ENCODE peak calls at places on chromosomes 1 and 21, in six cellular contexts. L, Y, E, G, K and N are unnamed samples.

GRCh38 chr1:5448486-5448885 is 543.7 kb downstream of the NPHP4 start:
- DNase-seq in G (no peak), K (no peak), L (no peak), E (no peak), Y (no peak), N (no peak)

GRCh38 chr1:218284377-218284916 is 646 bp upstream of the RRP15 start:
- DNase-seq in L (no peak), K (no peak), Y (no peak), E (peak; percentile 12), G (no peak), N (no peak)

GRCh38 chr1:94755675-94756074 is 64.5 kb upstream of the SLC44A3 start:
- DNase-seq in K (no peak), L (no peak), E (peak; percentile 74), G (peak; percentile 33), Y (no peak), N (no peak)

GRCh38 chr1:117564227-117565082 is 41.4 kb upstream of the TENT5C start:
- DNase-seq in Y (no peak), L (no peak), K (no peak), G (no peak), E (no peak), N (no peak)

GRCh38 chr1:14320518-14320917 is 278.0 kb upstream of the KAZN start:
- DNase-seq in G (no peak), L (no peak), K (no peak), E (no peak), Y (no peak), N (no peak)

GRCh38 chr21:25956993-25957714 is 213.4 kb downstream of the APP start:
- DNase-seq in L (no peak), G (peak; percentile 73), E (no peak), Y (no peak), K (no peak), N (no peak)

GRCh38 chr1:102498929-102499328 is 502.2 kb upstream of the OLFM3 start:
- DNase-seq in G (no peak), Y (no peak), L (no peak), E (no peak), K (no peak), N (no peak)

GRCh38 chr1:59360170-59360569 is 63.3 kb downstream of the FGGY start:
- DNase-seq in Y (no peak), K (no peak), G (peak; percentile 40), E (peak; percentile 44), L (no peak), N (no peak)

GRCh38 chr1:41423511-41424191 is 60.8 kb downstream of the EDN2 start:
- DNase-seq in K (no peak), L (no peak), Y (no peak), G (peak; percentile 48), E (no peak), N (no peak)

GRCh38 chr1:236016083-236016482 is 48.8 kb downstream of the NID1 start:
- DNase-seq in K (no peak), E (peak; percentile 95), Y (no peak), G (peak; percentile 53), L (no peak), N (no peak)

GRCh38 chr1:179743679-179744400 is 749 bp downstream of the FAM163A start:
- DNase-seq in Y (no peak), G (no peak), E (no peak), L (no peak), K (peak; percentile 30), N (peak; percentile 6)

GRCh38 chr1:29397981-29398380 is 161.7 kb downstream of the PTPRU start:
- DNase-seq in G (no peak), L (no peak), E (no peak), K (no peak), Y (no peak), N (no peak)

GRCh38 chr1:103513720-103514119 is 11.8 kb upstream of the RNPC3 start:
- DNase-seq in L (no peak), G (no peak), K (no peak), Y (no peak), E (no peak), N (no peak)

GRCh38 chr1:34488058-34488457 is 266.8 kb upstream of the GJB5 start:
- DNase-seq in G (no peak), E (no peak), K (no peak), Y (no peak), L (no peak), N (no peak)

GRCh38 chr1:11888206-11888876 is 29.6 kb upstream of the NPPB start:
- DNase-seq in L (no peak), Y (no peak), E (no peak), K (no peak), G (no peak), N (no peak)

GRCh38 chr1:202287196-202287595 is 54.5 kb downstream of the UBE2T start:
- DNase-seq in K (no peak), L (no peak), Y (no peak), G (no peak), E (no peak), N (no peak)

GRCh38 chr1:192224846-192225245 is 66.6 kb downstream of the RGS18 start:
- DNase-seq in K (no peak), G (no peak), Y (no peak), L (no peak), E (no peak), N (no peak)

DNA sequence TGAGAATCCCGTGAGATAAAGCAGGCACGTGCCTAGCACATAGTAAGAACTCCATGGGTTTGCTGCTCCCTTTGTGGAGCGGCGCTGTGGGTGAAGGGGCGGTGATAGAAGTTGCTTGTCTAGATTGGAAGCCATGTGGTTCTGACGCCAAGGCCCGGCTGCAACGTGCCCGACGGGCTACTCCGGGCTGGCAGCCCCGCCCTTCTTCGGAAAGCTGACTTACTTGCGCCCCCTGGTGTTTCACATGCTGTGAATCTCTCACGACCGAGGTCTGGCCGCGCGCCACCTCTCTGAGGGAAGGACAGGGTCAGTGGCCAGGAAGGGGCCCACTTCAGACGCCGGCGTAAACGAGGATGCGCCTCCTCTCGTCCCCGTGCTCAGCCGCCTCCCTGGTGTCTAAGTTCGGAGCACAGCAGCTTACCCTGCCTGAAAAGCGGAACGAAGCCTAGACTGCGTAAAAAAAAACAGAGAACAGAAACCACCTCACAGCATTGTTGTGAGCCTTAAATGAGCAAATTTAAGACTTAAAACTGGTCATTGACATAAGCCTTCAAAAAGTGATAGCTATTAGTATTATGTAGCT is 42.6 kb upstream of the WNT2B start:
- DNase-seq in E (peak; percentile 96), K (peak; percentile 86), L (peak; percentile 98), Y (peak; percentile 95), G (peak; percentile 97), N (peak; percentile 90)
- TF ChIP-seq CTCF in E (peak; percentile 93), K (peak; percentile 81), L (peak; percentile 80), Y (peak; percentile 65), G (peak; percentile 96), N (peak; percentile 61)

GRCh38 chr1:231966983-231967382 is 340.4 kb downstream of the DISC1 start:
- DNase-seq in E (no peak), G (no peak), L (no peak), Y (no peak), K (no peak), N (peak; percentile 10)
- TF ChIP-seq CTCF in E (no peak), G (no peak), L (no peak), Y (no peak), K (no peak), N (no peak)

GRCh38 chr1:182589931-182590330 is 875 bp upstream of the RNASEL start:
- DNase-seq in E (no peak), Y (no peak), L (peak; percentile 16), K (no peak), G (no peak), N (no peak)
- TF ChIP-seq CTCF in E (no peak), Y (no peak), L (no peak), K (no peak), G (no peak), N (no peak)

DNA sequence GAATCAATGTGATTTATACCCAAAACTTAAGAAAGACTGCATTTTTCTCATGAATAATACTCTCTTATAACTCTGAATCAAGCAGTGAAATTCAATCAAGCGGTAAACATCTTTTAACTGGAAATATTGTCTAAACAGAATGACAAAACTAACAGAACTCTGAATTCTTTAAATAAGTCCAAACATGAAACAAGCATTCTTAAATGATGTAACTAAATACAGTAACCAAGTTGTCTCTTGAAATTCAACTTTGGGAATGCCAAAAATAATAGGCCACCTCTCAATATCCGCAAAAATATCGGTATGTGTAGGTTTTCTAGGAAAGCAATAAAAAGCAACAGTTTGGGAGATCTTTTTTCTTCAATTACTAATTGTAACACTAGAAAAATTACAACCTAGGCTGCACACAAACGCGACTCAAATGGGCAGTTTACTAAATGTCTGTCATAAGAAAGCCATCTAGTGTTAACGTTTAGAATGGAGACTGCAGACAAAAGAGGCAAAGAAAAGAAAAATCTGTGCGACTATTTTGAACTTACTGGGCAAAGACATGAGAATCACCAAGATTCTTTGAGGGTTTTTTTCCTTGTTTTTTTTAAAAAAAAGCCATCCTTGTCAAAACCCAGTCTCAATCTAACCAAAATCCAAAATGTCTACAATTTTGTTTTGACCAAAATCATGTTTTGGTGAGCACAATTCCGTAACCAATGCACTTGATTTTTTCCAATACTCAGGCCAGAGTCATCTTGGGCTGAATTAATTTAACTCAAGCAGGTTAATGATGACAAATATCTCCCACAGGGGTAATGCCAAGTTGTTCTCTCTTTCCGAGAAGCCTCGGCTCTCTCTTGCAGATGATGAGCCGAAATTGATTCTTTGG is 1.4 kb downstream of the SIPA1L2 start:
- DNase-seq in E (no peak), K (no peak), G (no peak), Y (no peak), L (peak; percentile 27), N (no peak)
- TF ChIP-seq CTCF in E (no peak), K (no peak), G (peak; percentile 38), Y (peak; percentile 17), L (no peak), N (no peak)

GRCh38 chr1:38615680-38616079 is 243.9 kb downstream of the RRAGC start:
- DNase-seq in E (no peak), Y (no peak), L (no peak), K (no peak), G (no peak), N (no peak)
- TF ChIP-seq CTCF in E (no peak), Y (no peak), L (no peak), K (no peak), G (no peak), N (no peak)

GRCh38 chr1:226109829-226110248 is 47.3 kb downstream of the H3-3A start:
- DNase-seq in K (peak; percentile 96), Y (peak; percentile 88), L (peak; percentile 92), G (peak; percentile 87), E (peak; percentile 88), N (peak; percentile 95)
- TF ChIP-seq CTCF in K (no peak), Y (no peak), L (no peak), G (no peak), E (no peak), N (no peak)